ENCODE peak calls at places on chromosomes 16 and 17, in four cellular contexts. K is WTC11, Q is K562, E is HepG2. A is an unnamed sample.

GRCh38 chr17:22161376-22161775 is 469.1 kb downstream of the KCNJ18 start:
- DNase-seq in K (no peak), Q (no peak), E (no peak), A (no peak)

GRCh38 chr17:4565209-4566141 is 5.1 kb upstream of the GGT6 start:
- DNase-seq in K (peak), Q (peak), E (peak), A (peak)

GRCh38 chr17:10048951-10049350 is 143.9 kb upstream of the RCVRN start:
- DNase-seq in K (no peak), Q (no peak), E (peak), A (no peak)

GRCh38 chr17:78556812-78557211 is 20.4 kb downstream of the DNAH17 start:
- DNase-seq in K (no peak), Q (no peak), E (no peak), A (no peak)

GRCh38 chr17:42163113-42163512 is 8.3 kb upstream of the RAB5C start:
- DNase-seq in K (peak), Q (peak), E (peak), A (peak)

GRCh38 chr17:64129765-64130558 is at the start of gene ERN1:
- DNase-seq in K (peak), Q (peak), E (peak), A (peak)

GRCh38 chr17:76935331-76935730 is 67.1 kb downstream of the MGAT5B start:
- DNase-seq in K (no peak), Q (no peak), E (no peak), A (no peak)

GRCh38 chr16:56588781-56589140 is 567 bp upstream of the MT3 start:
- DNase-seq in K (no peak), Q (no peak), E (no peak), A (no peak)

GRCh38 chr17:57869599-57870282 is 19.9 kb upstream of the MRPS23 start:
- DNase-seq in K (no peak), Q (no peak), E (no peak), A (no peak)

GRCh38 chr17:40440166-40440565 is 3.1 kb upstream of the IGFBP4 start:
- DNase-seq in K (no peak), Q (no peak), E (no peak), A (no peak)

GRCh38 chr17:17467720-17468119 is 9.1 kb upstream of the MED9 start:
- DNase-seq in K (no peak), Q (no peak), E (no peak), A (no peak)

GRCh38 chr16:11360581-11360980 is 15.3 kb downstream of the RMI2 start:
- DNase-seq in K (no peak), Q (no peak), E (no peak), A (peak)

GRCh38 chr16:23391381-23392222 is 61.4 kb downstream of the COG7 start:
- DNase-seq in K (no peak), Q (no peak), E (no peak), A (no peak)

GRCh38 chr16:54040975-54041374 is 245.6 kb downstream of the IRX3 start:
- DNase-seq in K (no peak), Q (no peak), E (no peak), A (no peak)

GRCh38 chr17:1555618-1556471 is 6.7 kb downstream of the PITPNA start:
- DNase-seq in K (no peak), Q (no peak), E (no peak), A (no peak)

GRCh38 chr17:65920996-65921395 is 270.9 kb downstream of the CEP112 start:
- DNase-seq in K (no peak), Q (no peak), E (peak), A (no peak)

GRCh38 chr16:79608976-79609375 is 8.4 kb upstream of the MAF start:
- DNase-seq in K (no peak), Q (no peak), E (no peak), A (no peak)

GRCh38 chr17:72297326-72298115 is 176.7 kb downstream of the SOX9 start:
- DNase-seq in K (no peak), Q (no peak), E (no peak), A (no peak)

GRCh38 chr17:50191070-50192045 is 10.1 kb downstream of the COL1A1 start:
- DNase-seq in K (no peak), Q (no peak), E (no peak), A (no peak)

DNA sequence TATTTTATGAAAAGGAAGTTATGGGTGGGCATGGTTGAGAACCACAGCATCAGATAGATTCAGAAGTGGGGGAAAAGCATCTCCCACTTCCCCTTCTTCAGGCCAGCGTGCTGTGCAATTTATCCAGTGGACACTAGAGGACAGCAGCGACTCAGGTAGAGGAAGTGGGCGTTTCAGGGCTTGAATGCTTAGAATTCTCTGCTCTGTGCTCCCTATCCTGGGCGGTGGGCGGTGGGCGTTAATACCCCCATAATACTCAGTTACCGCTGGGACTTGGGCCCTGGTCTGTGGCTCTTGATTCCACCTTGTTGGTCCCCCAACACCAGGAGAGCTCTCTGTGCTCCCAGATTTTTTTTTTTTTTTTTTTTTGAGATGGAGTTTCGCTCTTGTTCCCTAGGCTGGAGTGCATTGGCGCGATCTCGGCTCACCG is 3.7 kb upstream of the LYZL6 start:
- DNase-seq in K (peak), Q (peak), E (peak), A (peak)
- TF ChIP-seq ELF4 in K (no peak), Q (no peak), E (no peak), A (no peak)

DNA sequence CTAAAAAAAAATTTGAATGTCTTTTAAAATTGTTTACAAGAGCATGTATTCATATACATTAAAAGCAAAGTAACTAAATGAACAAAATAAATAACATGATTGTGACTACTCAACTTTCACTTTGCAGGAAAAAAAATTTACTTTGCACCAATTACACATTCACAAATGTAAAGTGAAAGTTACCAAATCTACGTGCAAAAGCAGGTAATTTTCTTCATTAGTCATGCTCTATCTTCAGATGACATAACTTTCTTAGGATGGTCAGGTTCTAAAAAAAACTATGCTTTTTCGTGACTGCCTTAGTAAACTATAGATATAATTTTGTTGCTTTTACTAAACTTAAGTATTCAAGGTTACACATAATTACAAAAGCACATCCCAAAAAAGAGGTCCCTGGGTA is 17.0 kb upstream of the ABCA10 start:
- DNase-seq in K (no peak), Q (no peak), E (no peak), A (no peak)
- TF ChIP-seq ELF4 in K (no peak), Q (no peak), E (no peak), A (no peak)

GRCh38 chr16:57645691-57646387 is 17.4 kb downstream of the ADGRG1 start:
- DNase-seq in K (no peak), Q (no peak), E (no peak), A (no peak)
- TF ChIP-seq ELF4 in K (no peak), Q (no peak), E (no peak), A (no peak)

DNA sequence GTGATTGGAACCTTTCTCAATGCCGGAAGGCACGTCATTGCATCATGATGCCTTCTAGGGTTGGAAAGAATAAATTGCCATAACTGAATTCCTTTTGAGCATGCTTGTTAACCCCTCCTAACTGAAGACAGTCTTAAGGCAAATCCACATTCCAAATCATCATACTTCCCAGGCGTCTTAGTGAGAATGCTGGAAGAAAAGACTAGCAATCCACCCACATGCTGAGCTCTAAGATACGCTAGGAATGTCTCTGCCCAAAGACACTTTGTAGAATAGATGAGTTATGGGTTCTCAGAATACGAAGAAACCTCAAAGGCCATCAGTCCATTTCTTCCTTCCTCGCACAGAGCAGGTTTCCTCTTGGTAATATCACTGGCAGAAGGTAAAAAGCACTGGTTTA is 486.5 kb downstream of the HS3ST4 start:
- DNase-seq in K (no peak), Q (no peak), E (no peak), A (no peak)
- TF ChIP-seq ELF4 in K (no peak), Q (no peak), E (no peak), A (no peak)

GRCh38 chr16:31488630-31489564 is 6.0 kb downstream of the SLC5A2 start:
- DNase-seq in K (no peak), Q (no peak), E (no peak), A (no peak)

GRCh38 chr16:31487076-31487719 is 4.3 kb downstream of the SLC5A2 start:
- DNase-seq in K (no peak), Q (no peak), E (no peak), A (no peak)

GRCh38 chr16:31487720-31488629 is 5.1 kb downstream of the SLC5A2 start:
- DNase-seq in K (peak), Q (no peak), E (no peak), A (no peak)

GRCh38 chr16:31491778-31492418 is 9.0 kb downstream of the SLC5A2 start:
- DNase-seq in K (no peak), Q (no peak), E (no peak), A (no peak)

GRCh38 chr16:31489616-31490584 is 7.0 kb downstream of the SLC5A2 start:
- DNase-seq in K (no peak), Q (no peak), E (no peak), A (no peak)
- TF ChIP-seq ELF4 in K (no peak), Q (no peak), E (no peak), A (no peak)

GRCh38 chr16:86926146-86926545 is 347.8 kb downstream of the FOXL1 start:
- DNase-seq in K (no peak), Q (no peak), E (no peak), A (no peak)
- TF ChIP-seq ELF4 in K (no peak), Q (no peak), E (no peak), A (no peak)

GRCh38 chr17:83062011-83062817 is 17.2 kb upstream of the METRNL start:
- DNase-seq in K (no peak), Q (no peak), E (no peak), A (no peak)

GRCh38 chr17:83064732-83065659 is 14.4 kb upstream of the METRNL start:
- DNase-seq in K (no peak), Q (no peak), E (no peak), A (no peak)

GRCh38 chr17:83062818-83063671 is 16.4 kb upstream of the METRNL start:
- DNase-seq in K (no peak), Q (no peak), E (no peak), A (no peak)

GRCh38 chr17:83065660-83066542 is 13.5 kb upstream of the METRNL start:
- DNase-seq in K (no peak), Q (no peak), E (no peak), A (no peak)

DNA sequence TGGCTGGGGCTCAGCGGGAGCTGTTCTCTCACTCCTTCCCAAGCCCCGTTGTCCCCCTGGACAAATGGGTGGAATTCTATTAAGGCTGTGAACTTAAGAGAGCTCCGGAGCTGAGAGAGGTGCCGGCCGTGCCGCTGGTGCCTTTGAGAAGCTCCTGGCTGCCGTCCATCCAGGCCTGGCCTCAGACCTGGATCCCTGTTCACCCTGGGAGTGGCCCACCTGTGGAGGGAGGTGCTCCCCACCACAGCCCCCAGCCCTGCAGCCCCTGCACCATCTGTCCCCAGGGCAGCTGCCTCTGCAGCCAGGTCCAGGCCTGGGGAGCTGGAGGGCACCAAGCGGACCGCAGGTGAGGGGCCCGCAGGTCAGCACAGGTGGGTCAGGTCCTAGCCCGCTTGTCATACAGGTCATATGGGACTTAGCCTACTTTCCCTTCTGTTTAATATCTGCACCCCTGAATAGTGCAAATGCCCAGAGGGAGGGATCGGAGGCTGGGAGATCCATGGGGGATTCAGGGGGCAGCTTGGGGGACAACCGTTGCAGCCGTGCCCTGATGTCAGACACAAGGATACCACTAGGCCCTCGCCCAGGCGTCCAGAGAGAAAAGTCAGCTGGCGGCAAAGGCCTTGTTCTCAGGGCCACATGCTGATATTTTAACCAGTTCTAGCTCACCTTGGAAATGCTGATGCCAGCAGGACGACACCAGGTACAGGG is 15.2 kb upstream of the METRNL start:
- DNase-seq in K (no peak), Q (no peak), E (no peak), A (no peak)
- TF ChIP-seq ELF4 in K (no peak), Q (no peak), E (no peak), A (no peak)

GRCh38 chr16:27984121-27984520 is 79.4 kb downstream of the GSG1L start:
- DNase-seq in K (no peak), Q (no peak), E (no peak), A (no peak)
- TF ChIP-seq ELF4 in K (no peak), Q (no peak), E (no peak), A (no peak)

GRCh38 chr16:66678314-66678713 is 18.2 kb downstream of the CMTM4 start:
- DNase-seq in K (no peak), Q (no peak), E (no peak), A (no peak)
- TF ChIP-seq ELF4 in K (no peak), Q (no peak), E (no peak), A (no peak)

A was measured in HEK293T.